ENCODE peak calls at places on chromosomes 13 and 19, in seven cellular contexts. J is pulmonary artery endothelial cell; U is ELR; C is stimulated activated CD4-positive, alpha-beta T cell treated with anti-CD3 and anti-CD28 coated beads, Interleukin-2, amount 100 ng/mL, for 48 hours; Z is activated CD4-positive, alpha-beta T cell treated with anti-CD3 and anti-CD28 coated beads, Interleukin-2, amount 50 U/mL, for 48 hours; G is anterior cingulate cortex; E is astrocyte of the cerebellum. V is an unnamed sample.

GRCh38 chr19:29845576-29846176 is 33.9 kb downstream of the CCNE1 start:
- DNase-seq in J (no peak), U (peak), C (no peak), Z (peak), G (no peak), E (no peak), V (no peak)

GRCh38 chr19:13868663-13869062 is 8.3 kb upstream of the NANOS3 start:
- DNase-seq in J (no peak), U (no peak), C (no peak), Z (no peak), G (no peak), E (no peak), V (no peak)

GRCh38 chr13:21979156-21979819 is 308.4 kb downstream of the FGF9 start:
- DNase-seq in J (no peak), U (no peak), C (no peak), Z (no peak), G (no peak), E (no peak), V (no peak)

GRCh38 chr13:46778879-46779278 is 18.1 kb downstream of the ESD start:
- DNase-seq in J (peak), U (no peak), C (no peak), Z (no peak), G (no peak), E (peak), V (no peak)

GRCh38 chr13:46571189-46571901 is 18.4 kb downstream of the LRCH1 start:
- DNase-seq in J (no peak), U (peak), C (no peak), Z (no peak), G (no peak), E (peak), V (peak)

GRCh38 chr19:16625183-16625958 is 2.6 kb downstream of the MED26 start:
- DNase-seq in J (no peak), U (no peak), C (no peak), Z (no peak), G (no peak), E (no peak), V (no peak)

GRCh38 chr13:40346592-40346991 is 319.8 kb downstream of the FOXO1 start:
- DNase-seq in J (no peak), U (no peak), C (no peak), Z (no peak), G (no peak), E (no peak), V (no peak)

GRCh38 chr13:65508745-65509144 is 1721.4 kb downstream of the PCDH9 start:
- DNase-seq in J (no peak), U (no peak), C (no peak), Z (no peak), G (no peak), E (no peak), V (no peak)

GRCh38 chr13:99436686-99437416 is 64.4 kb upstream of the TM9SF2 start:
- DNase-seq in J (peak), U (peak), C (peak), Z (peak), G (peak), E (peak), V (peak)

GRCh38 chr13:68748038-68748437 is 1359.6 kb upstream of the ATXN8OS start:
- DNase-seq in J (no peak), U (peak), C (no peak), Z (no peak), G (no peak), E (peak), V (no peak)

GRCh38 chr13:98719527-98720250 is 32.8 kb downstream of the SLC15A1 start:
- DNase-seq in J (no peak), U (no peak), C (no peak), Z (no peak), G (no peak), E (no peak), V (no peak)

GRCh38 chr19:19308373-19308772 is 11.9 kb downstream of the SUGP1 start:
- DNase-seq in J (no peak), U (no peak), C (no peak), Z (no peak), G (no peak), E (no peak), V (no peak)

GRCh38 chr13:113086031-113086750 is 19.4 kb upstream of the F7 start:
- DNase-seq in J (no peak), U (peak), C (no peak), Z (no peak), G (no peak), E (no peak), V (no peak)

GRCh38 chr13:30257433-30258099 is 49.8 kb downstream of the KATNAL1 start:
- DNase-seq in J (no peak), U (no peak), C (no peak), Z (no peak), G (no peak), E (peak), V (no peak)

GRCh38 chr13:61084983-61085382 is 330.7 kb downstream of the PCDH20 start:
- DNase-seq in J (no peak), U (peak), C (no peak), Z (no peak), G (no peak), E (peak), V (no peak)

V was measured in NCI-H446 treated with DMSO at 0.1 percent for 48 hours.